ENCODE peak calls at places on chromosomes 4 and X, in four cellular contexts. One of them, this sample, is unnamed.

GRCh38 chr4:8709050-8709728 is 116.6 kb downstream of the CPZ start:
- DNase-seq in HepG2: no peak
- DNase-seq in K562: no peak
- DNase-seq in A549: no peak
- DNase-seq in this sample: no peak

GRCh38 chr4:105474110-105474518 is 252 bp upstream of the PPA2 start:
- DNase-seq in HepG2: no peak
- DNase-seq in A549: peak; percentile 76
- DNase-seq in K562: no peak
- DNase-seq in this sample: peak; percentile 77

GRCh38 chr4:68390205-68390604 is 40.3 kb upstream of the YTHDC1 start:
- DNase-seq in K562: no peak
- DNase-seq in HepG2: no peak
- DNase-seq in A549: no peak
- DNase-seq in this sample: no peak

GRCh38 chr4:3780347-3781171 is 14.4 kb downstream of the ADRA2C start:
- DNase-seq in HepG2: peak; percentile 90
- DNase-seq in A549: no peak
- DNase-seq in K562: peak; percentile 25
- DNase-seq in this sample: no peak

GRCh38 chr4:176834531-176834930 is 41.8 kb upstream of the VEGFC start:
- DNase-seq in K562: no peak
- DNase-seq in HepG2: no peak
- DNase-seq in A549: no peak
- DNase-seq in this sample: no peak

GRCh38 chr4:150582101-150582565 is at the start of gene MAB21L2:
- DNase-seq in K562: no peak
- DNase-seq in A549: no peak
- DNase-seq in HepG2: no peak
- DNase-seq in this sample: peak; percentile 46

GRCh38 chr4:48369771-48370170 is 28.4 kb downstream of the SLAIN2 start:
- DNase-seq in A549: no peak
- DNase-seq in K562: no peak
- DNase-seq in HepG2: no peak
- DNase-seq in this sample: no peak

GRCh38 chrX:9938516-9938915 is 28.6 kb upstream of the CLDN34 start:
- DNase-seq in A549: no peak
- DNase-seq in HepG2: no peak
- DNase-seq in K562: no peak
- DNase-seq in this sample: no peak

GRCh38 chrX:73765776-73766465 is 202.9 kb downstream of the CHIC1 start:
- DNase-seq in K562: no peak
- DNase-seq in A549: no peak
- DNase-seq in HepG2: no peak
- DNase-seq in this sample: no peak

GRCh38 chrX:132953358-132953757 is 5.1 kb downstream of the HS6ST2 start:
- DNase-seq in K562: no peak
- DNase-seq in HepG2: no peak
- DNase-seq in A549: no peak
- DNase-seq in this sample: no peak

GRCh38 chr4:54593795-54594194 is 64.0 kb upstream of the KIT start:
- DNase-seq in HepG2: no peak
- DNase-seq in K562: no peak
- DNase-seq in A549: no peak
- DNase-seq in this sample: no peak

GRCh38 chr4:52573551-52573950 is 85.5 kb downstream of the USP46 start:
- DNase-seq in K562: no peak
- DNase-seq in HepG2: no peak
- DNase-seq in A549: no peak
- DNase-seq in this sample: peak; percentile 15

GRCh38 chrX:71210829-71211228 is 12.2 kb upstream of the GJB1 start:
- DNase-seq in K562: no peak
- DNase-seq in HepG2: no peak
- DNase-seq in A549: no peak
- DNase-seq in this sample: peak; percentile 31

GRCh38 chrX:136028383-136028984 is 43.2 kb downstream of the SLC9A6 start:
- DNase-seq in HepG2: peak; percentile 23
- DNase-seq in A549: peak; percentile 28
- DNase-seq in K562: peak; percentile 16
- DNase-seq in this sample: peak; percentile 74

GRCh38 chrX:111823703-111824102 is 52.3 kb upstream of the TRPC5OS start:
- DNase-seq in K562: no peak
- DNase-seq in HepG2: no peak
- DNase-seq in A549: no peak
- DNase-seq in this sample: no peak

GRCh38 chr4:7296661-7297335 is 104.5 kb downstream of the SORCS2 start:
- DNase-seq in HepG2: no peak
- DNase-seq in A549: no peak
- DNase-seq in K562: no peak
- DNase-seq in this sample: no peak

GRCh38 chr4:85402371-85402770 is 72.6 kb upstream of the ARHGAP24 start:
- DNase-seq in K562: no peak
- DNase-seq in A549: no peak
- DNase-seq in HepG2: no peak
- DNase-seq in this sample: peak; percentile 4

GRCh38 chrX:123860983-123861382 is 1.1 kb downstream of the XIAP start:
- DNase-seq in A549: no peak
- DNase-seq in K562: no peak
- DNase-seq in HepG2: no peak
- DNase-seq in this sample: peak; percentile 19

GRCh38 chrX:82813671-82814078 is 694.4 kb upstream of the POU3F4 start:
- DNase-seq in K562: no peak
- DNase-seq in HepG2: no peak
- DNase-seq in A549: peak; percentile 22
- DNase-seq in this sample: peak; percentile 22

GRCh38 chr4:139973611-139974010 is 180.4 kb downstream of the MAML3 start:
- DNase-seq in K562: no peak
- DNase-seq in A549: no peak
- DNase-seq in HepG2: no peak
- DNase-seq in this sample: no peak

GRCh38 chr4:3807311-3807710 is 41.1 kb downstream of the ADRA2C start:
- DNase-seq in HepG2: no peak
- DNase-seq in A549: no peak
- DNase-seq in K562: no peak
- DNase-seq in this sample: no peak

GRCh38 chr4:62410371-62411003 is 1210.4 kb downstream of the ADGRL3 start:
- DNase-seq in A549: no peak
- DNase-seq in K562: no peak
- DNase-seq in HepG2: no peak
- DNase-seq in this sample: no peak

GRCh38 chr4:62408467-62408866 is 1208.3 kb downstream of the ADGRL3 start:
- DNase-seq in A549: no peak
- DNase-seq in HepG2: no peak
- DNase-seq in K562: no peak
- DNase-seq in this sample: no peak

GRCh38 chr4:62402088-62402806 is 1202.1 kb downstream of the ADGRL3 start:
- DNase-seq in A549: no peak
- DNase-seq in K562: no peak
- DNase-seq in HepG2: no peak
- DNase-seq in this sample: no peak

DNA sequence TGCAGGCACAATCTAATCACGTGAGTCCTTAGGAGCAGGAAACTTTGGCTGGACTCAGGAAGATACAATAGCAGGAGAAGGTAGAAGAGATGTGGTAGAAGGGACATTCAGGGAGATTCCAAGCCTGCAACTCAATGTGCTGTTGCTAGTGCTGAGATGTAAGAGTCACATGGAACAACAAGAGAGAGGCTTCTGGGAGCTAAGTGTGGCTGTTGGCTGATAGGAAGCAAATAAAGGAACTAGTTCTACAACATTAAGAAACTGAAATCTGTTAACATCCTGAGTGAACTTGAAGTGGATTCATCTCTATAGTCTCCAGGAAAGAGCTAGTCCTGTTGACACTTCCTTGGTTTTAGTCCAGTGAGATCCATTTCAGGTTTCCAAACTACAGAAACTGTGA is 1207.4 kb downstream of the ADGRL3 start:
- DNase-seq in K562: no peak
- DNase-seq in A549: no peak
- DNase-seq in HepG2: no peak
- DNase-seq in this sample: no peak
- TF ChIP-seq MAZ in K562: no peak
- TF ChIP-seq MAZ in A549: no peak
- TF ChIP-seq MAZ in HepG2: no peak
- TF ChIP-seq MAZ in this sample: no peak

DNA sequence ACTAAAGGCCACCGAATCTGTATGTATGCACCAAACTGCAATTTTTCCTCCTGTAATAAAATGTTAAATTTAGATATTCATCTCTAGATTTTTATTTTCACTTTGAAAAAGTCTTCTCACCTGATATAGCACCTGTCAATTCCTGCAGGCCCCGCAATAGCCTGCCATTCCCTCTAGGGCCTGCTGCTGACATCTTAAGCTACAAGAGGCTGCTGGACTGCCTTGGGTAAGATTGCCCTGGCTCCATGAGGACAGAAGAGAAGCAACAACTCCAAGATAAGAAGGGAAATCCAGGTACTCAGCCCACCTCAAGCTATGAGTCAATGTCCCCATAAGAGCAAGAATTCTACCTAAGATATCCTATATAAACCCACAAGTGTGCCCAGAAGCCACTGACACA is 230.2 kb upstream of the AGTR2 start:
- DNase-seq in K562: no peak
- DNase-seq in HepG2: no peak
- DNase-seq in A549: no peak
- DNase-seq in this sample: no peak
- TF ChIP-seq MAZ in K562: no peak
- TF ChIP-seq MAZ in HepG2: no peak
- TF ChIP-seq MAZ in A549: no peak
- TF ChIP-seq MAZ in this sample: no peak

DNA sequence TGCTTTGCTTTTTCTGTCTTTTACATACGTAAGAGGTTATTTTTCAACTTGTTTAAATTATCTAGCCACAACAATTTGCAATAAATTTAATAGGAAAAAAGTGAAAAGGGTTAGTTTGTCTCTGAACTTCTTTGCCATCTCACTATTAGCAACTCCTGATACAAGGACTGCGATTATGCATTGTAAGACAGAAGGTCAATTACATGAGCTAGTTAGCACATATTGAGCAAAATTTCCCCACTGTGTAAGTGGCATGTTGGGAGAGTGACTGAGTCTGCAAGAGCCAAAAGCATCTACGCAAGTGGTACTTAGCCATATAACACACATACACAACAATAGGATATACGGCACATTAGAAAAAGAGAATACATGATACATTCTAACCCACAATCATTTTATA is 927.2 kb downstream of the STPG2 start:
- DNase-seq in HepG2: no peak
- DNase-seq in K562: no peak
- DNase-seq in A549: no peak
- DNase-seq in this sample: no peak
- TF ChIP-seq MAZ in HepG2: no peak
- TF ChIP-seq MAZ in K562: no peak
- TF ChIP-seq MAZ in A549: no peak
- TF ChIP-seq MAZ in this sample: no peak

DNA sequence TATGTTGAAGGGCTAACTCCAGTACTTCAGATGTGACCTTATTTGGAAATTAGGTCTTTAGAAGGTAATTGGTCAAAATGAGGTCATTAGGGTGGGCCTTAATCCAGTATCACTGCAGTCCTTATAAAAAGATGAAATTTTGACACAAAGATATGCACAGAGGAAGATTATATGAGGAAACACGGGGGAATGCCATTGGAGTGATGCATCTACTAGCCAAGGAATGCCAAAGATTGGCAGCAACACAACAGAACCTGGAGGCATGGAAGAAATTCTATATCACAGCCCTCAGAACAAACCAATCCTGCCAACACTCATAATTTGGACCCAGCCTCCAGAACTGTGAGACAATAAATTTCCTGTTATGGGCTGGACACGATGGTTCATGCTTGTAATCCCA is 17.6 kb downstream of the TRIM61 start:
- DNase-seq in K562: no peak
- DNase-seq in A549: no peak
- DNase-seq in HepG2: no peak
- DNase-seq in this sample: peak; percentile 22
- TF ChIP-seq MAZ in K562: no peak
- TF ChIP-seq MAZ in A549: no peak
- TF ChIP-seq MAZ in HepG2: no peak
- TF ChIP-seq MAZ in this sample: no peak